ENCODE peak calls at places on chromosomes 13 and 19, in eight cellular contexts. One of them, this sample, is unnamed.

GRCh38 chr13:28609936-28610335 is 49.0 kb upstream of the POMP start:
- DNase-seq in HEK293T: no peak
- DNase-seq in HT1080: peak
- DNase-seq in Kasumi-1: no peak
- DNase-seq in CD4-positive, CD25-positive, alpha-beta regulatory T cell: no peak
- DNase-seq in activated T-cell treated with anti-CD3 and anti-CD28 coated beads for 1 hour: no peak
- DNase-seq in thoracic aorta: no peak
- DNase-seq in HT-29: no peak
- DNase-seq in this sample: no peak

GRCh38 chr19:13172335-13173128 is 22.3 kb downstream of the IER2 start:
- DNase-seq in HEK293T: peak
- DNase-seq in HT1080: peak
- DNase-seq in Kasumi-1: peak
- DNase-seq in CD4-positive, CD25-positive, alpha-beta regulatory T cell: peak
- DNase-seq in activated T-cell treated with anti-CD3 and anti-CD28 coated beads for 1 hour: peak
- DNase-seq in thoracic aorta: peak
- DNase-seq in HT-29: peak
- DNase-seq in this sample: peak

GRCh38 chr19:33780251-33780650 is 16.4 kb upstream of the KCTD15 start:
- DNase-seq in HEK293T: no peak
- DNase-seq in HT1080: no peak
- DNase-seq in Kasumi-1: no peak
- DNase-seq in CD4-positive, CD25-positive, alpha-beta regulatory T cell: no peak
- DNase-seq in activated T-cell treated with anti-CD3 and anti-CD28 coated beads for 1 hour: no peak
- DNase-seq in thoracic aorta: no peak
- DNase-seq in HT-29: no peak
- DNase-seq in this sample: no peak

GRCh38 chr19:38839816-38840582 is 8.4 kb upstream of the ECH1 start:
- DNase-seq in HEK293T: no peak
- DNase-seq in HT1080: no peak
- DNase-seq in Kasumi-1: no peak
- DNase-seq in CD4-positive, CD25-positive, alpha-beta regulatory T cell: no peak
- DNase-seq in activated T-cell treated with anti-CD3 and anti-CD28 coated beads for 1 hour: no peak
- DNase-seq in thoracic aorta: no peak
- DNase-seq in HT-29: no peak
- DNase-seq in this sample: no peak

GRCh38 chr19:32519023-32519422 is 62.0 kb upstream of the PDCD5 start:
- DNase-seq in HEK293T: no peak
- DNase-seq in HT1080: peak
- DNase-seq in Kasumi-1: peak
- DNase-seq in CD4-positive, CD25-positive, alpha-beta regulatory T cell: no peak
- DNase-seq in activated T-cell treated with anti-CD3 and anti-CD28 coated beads for 1 hour: no peak
- DNase-seq in thoracic aorta: no peak
- DNase-seq in HT-29: no peak
- DNase-seq in this sample: no peak

GRCh38 chr13:99220199-99220931 is 19.7 kb downstream of the UBAC2 start:
- DNase-seq in HEK293T: no peak
- DNase-seq in HT1080: peak
- DNase-seq in Kasumi-1: peak
- DNase-seq in CD4-positive, CD25-positive, alpha-beta regulatory T cell: peak
- DNase-seq in activated T-cell treated with anti-CD3 and anti-CD28 coated beads for 1 hour: no peak
- DNase-seq in thoracic aorta: no peak
- DNase-seq in HT-29: no peak
- DNase-seq in this sample: no peak

GRCh38 chr13:67383358-67383757 is 153.2 kb upstream of the PCDH9 start:
- DNase-seq in HEK293T: no peak
- DNase-seq in HT1080: peak
- DNase-seq in Kasumi-1: no peak
- DNase-seq in CD4-positive, CD25-positive, alpha-beta regulatory T cell: no peak
- DNase-seq in activated T-cell treated with anti-CD3 and anti-CD28 coated beads for 1 hour: no peak
- DNase-seq in thoracic aorta: no peak
- DNase-seq in HT-29: no peak
- DNase-seq in this sample: no peak

GRCh38 chr19:55424518-55424917 is 16.9 kb upstream of the UBE2S start:
- DNase-seq in HEK293T: no peak
- DNase-seq in HT1080: no peak
- DNase-seq in Kasumi-1: no peak
- DNase-seq in CD4-positive, CD25-positive, alpha-beta regulatory T cell: no peak
- DNase-seq in activated T-cell treated with anti-CD3 and anti-CD28 coated beads for 1 hour: no peak
- DNase-seq in thoracic aorta: no peak
- DNase-seq in HT-29: no peak
- DNase-seq in this sample: no peak

GRCh38 chr19:40150170-40150569 is 41.1 kb upstream of the MAP3K10 start:
- DNase-seq in HEK293T: no peak
- DNase-seq in HT1080: no peak
- DNase-seq in Kasumi-1: no peak
- DNase-seq in CD4-positive, CD25-positive, alpha-beta regulatory T cell: no peak
- DNase-seq in activated T-cell treated with anti-CD3 and anti-CD28 coated beads for 1 hour: no peak
- DNase-seq in thoracic aorta: no peak
- DNase-seq in HT-29: no peak
- DNase-seq in this sample: no peak

GRCh38 chr13:30906411-30906990 is 430 bp downstream of the MEDAG start:
- DNase-seq in HEK293T: no peak
- DNase-seq in HT1080: no peak
- DNase-seq in Kasumi-1: no peak
- DNase-seq in CD4-positive, CD25-positive, alpha-beta regulatory T cell: no peak
- DNase-seq in activated T-cell treated with anti-CD3 and anti-CD28 coated beads for 1 hour: no peak
- DNase-seq in thoracic aorta: no peak
- DNase-seq in HT-29: no peak
- DNase-seq in this sample: no peak

GRCh38 chr19:58227964-58228583 is 640 bp upstream of the ZNF544 start:
- DNase-seq in HEK293T: no peak
- DNase-seq in HT1080: no peak
- DNase-seq in Kasumi-1: no peak
- DNase-seq in CD4-positive, CD25-positive, alpha-beta regulatory T cell: no peak
- DNase-seq in activated T-cell treated with anti-CD3 and anti-CD28 coated beads for 1 hour: no peak
- DNase-seq in thoracic aorta: no peak
- DNase-seq in HT-29: peak
- DNase-seq in this sample: no peak

GRCh38 chr13:95485045-95485517 is 67.4 kb upstream of the CLDN10 start:
- DNase-seq in HEK293T: no peak
- DNase-seq in HT1080: peak
- DNase-seq in Kasumi-1: peak
- DNase-seq in CD4-positive, CD25-positive, alpha-beta regulatory T cell: no peak
- DNase-seq in activated T-cell treated with anti-CD3 and anti-CD28 coated beads for 1 hour: no peak
- DNase-seq in thoracic aorta: no peak
- DNase-seq in HT-29: peak
- DNase-seq in this sample: no peak

GRCh38 chr13:85313761-85314503 is 485.3 kb downstream of the SLITRK6 start:
- DNase-seq in HEK293T: peak
- DNase-seq in HT1080: peak
- DNase-seq in Kasumi-1: no peak
- DNase-seq in CD4-positive, CD25-positive, alpha-beta regulatory T cell: no peak
- DNase-seq in activated T-cell treated with anti-CD3 and anti-CD28 coated beads for 1 hour: no peak
- DNase-seq in thoracic aorta: no peak
- DNase-seq in HT-29: peak
- DNase-seq in this sample: no peak

GRCh38 chr19:55600336-55601028 is 394 bp downstream of the ZNF524 start:
- DNase-seq in HEK293T: no peak
- DNase-seq in HT1080: peak
- DNase-seq in Kasumi-1: peak
- DNase-seq in CD4-positive, CD25-positive, alpha-beta regulatory T cell: peak
- DNase-seq in activated T-cell treated with anti-CD3 and anti-CD28 coated beads for 1 hour: no peak
- DNase-seq in thoracic aorta: no peak
- DNase-seq in HT-29: peak
- DNase-seq in this sample: peak

GRCh38 chr13:58960909-58961308 is 1202.8 kb downstream of the DIAPH3 start:
- DNase-seq in HEK293T: peak
- DNase-seq in HT1080: no peak
- DNase-seq in Kasumi-1: peak
- DNase-seq in CD4-positive, CD25-positive, alpha-beta regulatory T cell: no peak
- DNase-seq in activated T-cell treated with anti-CD3 and anti-CD28 coated beads for 1 hour: no peak
- DNase-seq in thoracic aorta: no peak
- DNase-seq in HT-29: peak
- DNase-seq in this sample: no peak

GRCh38 chr19:19997656-19998268 is 41.5 kb downstream of the ZNF682 start:
- DNase-seq in HEK293T: peak
- DNase-seq in HT1080: no peak
- DNase-seq in Kasumi-1: no peak
- DNase-seq in CD4-positive, CD25-positive, alpha-beta regulatory T cell: peak
- DNase-seq in activated T-cell treated with anti-CD3 and anti-CD28 coated beads for 1 hour: peak
- DNase-seq in thoracic aorta: no peak
- DNase-seq in HT-29: peak
- DNase-seq in this sample: peak

GRCh38 chr19:8504171-8504570 is 1.7 kb upstream of the PRAM1 start:
- DNase-seq in HEK293T: no peak
- DNase-seq in HT1080: no peak
- DNase-seq in Kasumi-1: no peak
- DNase-seq in CD4-positive, CD25-positive, alpha-beta regulatory T cell: no peak
- DNase-seq in activated T-cell treated with anti-CD3 and anti-CD28 coated beads for 1 hour: no peak
- DNase-seq in thoracic aorta: no peak
- DNase-seq in HT-29: no peak
- DNase-seq in this sample: no peak

GRCh38 chr13:65638572-65639168 is 1591.5 kb downstream of the PCDH9 start:
- DNase-seq in HEK293T: peak
- DNase-seq in HT1080: peak
- DNase-seq in Kasumi-1: peak
- DNase-seq in CD4-positive, CD25-positive, alpha-beta regulatory T cell: peak
- DNase-seq in activated T-cell treated with anti-CD3 and anti-CD28 coated beads for 1 hour: no peak
- DNase-seq in thoracic aorta: no peak
- DNase-seq in HT-29: peak
- DNase-seq in this sample: no peak

GRCh38 chr13:80884031-80884785 is 543.3 kb upstream of the SPRY2 start:
- DNase-seq in HEK293T: peak
- DNase-seq in HT1080: no peak
- DNase-seq in Kasumi-1: no peak
- DNase-seq in CD4-positive, CD25-positive, alpha-beta regulatory T cell: no peak
- DNase-seq in activated T-cell treated with anti-CD3 and anti-CD28 coated beads for 1 hour: no peak
- DNase-seq in thoracic aorta: no peak
- DNase-seq in HT-29: no peak
- DNase-seq in this sample: no peak

GRCh38 chr19:50496189-50497029 is 14.6 kb downstream of the JOSD2 start:
- DNase-seq in HEK293T: no peak
- DNase-seq in HT1080: peak
- DNase-seq in Kasumi-1: no peak
- DNase-seq in CD4-positive, CD25-positive, alpha-beta regulatory T cell: no peak
- DNase-seq in activated T-cell treated with anti-CD3 and anti-CD28 coated beads for 1 hour: no peak
- DNase-seq in thoracic aorta: no peak
- DNase-seq in HT-29: peak
- DNase-seq in this sample: no peak

GRCh38 chr19:12840091-12841079 is 2.1 kb downstream of the MAST1 start:
- DNase-seq in HEK293T: peak
- DNase-seq in HT1080: peak
- DNase-seq in Kasumi-1: no peak
- DNase-seq in CD4-positive, CD25-positive, alpha-beta regulatory T cell: peak
- DNase-seq in activated T-cell treated with anti-CD3 and anti-CD28 coated beads for 1 hour: no peak
- DNase-seq in thoracic aorta: no peak
- DNase-seq in HT-29: peak
- DNase-seq in this sample: no peak

GRCh38 chr19:48726573-48726972 is 7.0 kb upstream of the MAMSTR start:
- DNase-seq in HEK293T: no peak
- DNase-seq in HT1080: no peak
- DNase-seq in Kasumi-1: peak
- DNase-seq in CD4-positive, CD25-positive, alpha-beta regulatory T cell: peak
- DNase-seq in activated T-cell treated with anti-CD3 and anti-CD28 coated beads for 1 hour: no peak
- DNase-seq in thoracic aorta: no peak
- DNase-seq in HT-29: no peak
- DNase-seq in this sample: no peak